ENCODE peak calls at places on chromosomes 12 and 14, in six cellular contexts. E is gastrocnemius medialis, R is AG04450, J is colonic mucosa, K is osteocyte, O is Caco-2. Q is an unnamed sample.

GRCh38 chr14:74720526-74720925 is 7.6 kb downstream of the FCF1 start:
- DNase-seq in E (no peak), R (peak), J (no peak), K (no peak), O (no peak), Q (no peak)

GRCh38 chr12:64895541-64895940 is 71.1 kb downstream of the TBC1D30 start:
- DNase-seq in E (no peak), R (no peak), J (no peak), K (no peak), O (no peak), Q (no peak)

GRCh38 chr12:11765421-11765816 is 115.9 kb downstream of the ETV6 start:
- DNase-seq in E (no peak), R (no peak), J (no peak), K (no peak), O (no peak), Q (no peak)

GRCh38 chr12:90112668-90113067 is 404.0 kb upstream of the ATP2B1 start:
- DNase-seq in E (no peak), R (no peak), J (no peak), K (no peak), O (no peak), Q (no peak)

GRCh38 chr12:87815738-87816137 is 213.5 kb downstream of the C12orf50 start:
- DNase-seq in E (no peak), R (no peak), J (no peak), K (no peak), O (no peak), Q (no peak)

GRCh38 chr14:96268426-96269358 is 12.7 kb downstream of the BDKRB1 start:
- DNase-seq in E (no peak), R (peak), J (peak), K (peak), O (no peak), Q (peak)

GRCh38 chr14:32560213-32560857 is 231.2 kb downstream of the AKAP6 start:
- DNase-seq in E (peak), R (peak), J (peak), K (no peak), O (peak), Q (no peak)

GRCh38 chr12:27868165-27868564 is 88.1 kb upstream of the MANSC4 start:
- DNase-seq in E (no peak), R (peak), J (no peak), K (no peak), O (no peak), Q (no peak)

GRCh38 chr12:93991882-93992415 is 156.4 kb upstream of the PLXNC1 start:
- DNase-seq in E (no peak), R (no peak), J (no peak), K (no peak), O (no peak), Q (no peak)

GRCh38 chr14:95037273-95037672 is 120.1 kb downstream of the DICER1 start:
- DNase-seq in E (no peak), R (no peak), J (no peak), K (peak), O (no peak), Q (peak)

GRCh38 chr14:72513994-72514659 is 379.8 kb downstream of the DPF3 start:
- DNase-seq in E (no peak), R (peak), J (no peak), K (peak), O (peak), Q (no peak)

GRCh38 chr12:55515696-55516095 is 23.5 kb downstream of the OR6C68 start:
- DNase-seq in E (no peak), R (no peak), J (no peak), K (no peak), O (peak), Q (no peak)

GRCh38 chr14:50666772-50667490 is 1.2 kb downstream of the SAV1 start:
- DNase-seq in E (peak), R (no peak), J (peak), K (no peak), O (peak), Q (no peak)

GRCh38 chr14:89501381-89501780 is 84.3 kb upstream of the FOXN3 start:
- DNase-seq in E (no peak), R (no peak), J (no peak), K (no peak), O (no peak), Q (no peak)

GRCh38 chr12:52980096-52980694 is 26.1 kb upstream of the EIF4B start:
- DNase-seq in E (no peak), R (no peak), J (no peak), K (no peak), O (no peak), Q (no peak)

GRCh38 chr14:77286554-77286953 is 15.5 kb upstream of the NGB start:
- DNase-seq in E (no peak), R (no peak), J (no peak), K (no peak), O (no peak), Q (no peak)

GRCh38 chr12:69026341-69026740 is 93.4 kb upstream of the CPM start:
- DNase-seq in E (no peak), R (no peak), J (no peak), K (no peak), O (no peak), Q (no peak)

GRCh38 chr12:103495158-103495782 is 498 bp downstream of the C12orf42 start:
- DNase-seq in E (no peak), R (no peak), J (peak), K (no peak), O (no peak), Q (peak)

GRCh38 chr14:84001023-84001422 is 1528.9 kb upstream of the FLRT2 start:
- DNase-seq in E (no peak), R (no peak), J (no peak), K (no peak), O (no peak), Q (no peak)

GRCh38 chr14:84003316-84003715 is 1526.6 kb upstream of the FLRT2 start:
- DNase-seq in E (no peak), R (no peak), J (no peak), K (no peak), O (no peak), Q (no peak)

GRCh38 chr14:84006643-84007137 is 1523.3 kb upstream of the FLRT2 start:
- DNase-seq in E (no peak), R (no peak), J (no peak), K (no peak), O (no peak), Q (no peak)
- TF ChIP-seq CTCF in E (no peak), R (no peak), J (no peak), K (peak), O (no peak), Q (no peak)

DNA sequence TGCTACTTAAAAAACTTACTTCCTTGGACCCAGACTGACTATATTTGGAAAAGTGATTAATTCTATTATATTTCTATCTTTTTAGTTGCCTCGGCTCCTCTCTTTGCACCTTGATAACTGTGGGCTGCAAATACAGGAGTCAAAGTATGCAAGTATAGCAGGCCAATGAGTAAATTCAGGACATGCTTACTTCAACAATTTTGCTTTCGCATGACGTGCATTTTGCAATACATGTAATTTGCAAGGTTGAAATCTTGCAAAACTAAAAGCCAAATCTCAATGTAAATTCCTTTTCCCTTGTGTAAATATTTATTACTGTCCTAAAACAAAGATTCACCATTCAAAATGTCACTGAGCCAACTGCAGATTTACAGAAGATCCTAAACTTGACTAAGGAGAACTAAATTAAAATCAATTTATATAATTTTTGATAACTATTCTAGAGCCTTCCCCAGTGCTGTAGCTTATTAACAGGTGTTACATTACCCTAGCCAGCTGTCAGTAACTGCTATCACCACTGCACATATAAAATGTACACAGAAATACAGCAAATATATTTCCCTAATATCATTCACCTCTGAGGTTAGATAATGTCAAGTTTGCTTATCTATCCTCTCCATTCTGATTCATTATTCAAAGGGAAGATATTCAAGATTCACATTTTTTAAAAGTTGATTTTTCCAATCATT is 1069.5 kb downstream of the TRHDE start:
- DNase-seq in E (no peak), R (no peak), J (no peak), K (no peak), O (no peak), Q (no peak)
- TF ChIP-seq CTCF in E (no peak), R (no peak), J (no peak), K (no peak), O (no peak), Q (no peak)

GRCh38 chr14:53947452-53948180 is 9.0 kb downstream of the BMP4 start:
- DNase-seq in E (no peak), R (no peak), J (no peak), K (no peak), O (no peak), Q (no peak)

GRCh38 chr14:53943751-53944083 is 12.9 kb downstream of the BMP4 start:
- DNase-seq in E (no peak), R (no peak), J (no peak), K (no peak), O (no peak), Q (no peak)

GRCh38 chr14:53946071-53946403 is 10.6 kb downstream of the BMP4 start:
- DNase-seq in E (no peak), R (no peak), J (no peak), K (no peak), O (no peak), Q (no peak)

GRCh38 chr14:53946404-53947400 is 9.9 kb downstream of the BMP4 start:
- DNase-seq in E (no peak), R (no peak), J (no peak), K (no peak), O (no peak), Q (no peak)

DNA sequence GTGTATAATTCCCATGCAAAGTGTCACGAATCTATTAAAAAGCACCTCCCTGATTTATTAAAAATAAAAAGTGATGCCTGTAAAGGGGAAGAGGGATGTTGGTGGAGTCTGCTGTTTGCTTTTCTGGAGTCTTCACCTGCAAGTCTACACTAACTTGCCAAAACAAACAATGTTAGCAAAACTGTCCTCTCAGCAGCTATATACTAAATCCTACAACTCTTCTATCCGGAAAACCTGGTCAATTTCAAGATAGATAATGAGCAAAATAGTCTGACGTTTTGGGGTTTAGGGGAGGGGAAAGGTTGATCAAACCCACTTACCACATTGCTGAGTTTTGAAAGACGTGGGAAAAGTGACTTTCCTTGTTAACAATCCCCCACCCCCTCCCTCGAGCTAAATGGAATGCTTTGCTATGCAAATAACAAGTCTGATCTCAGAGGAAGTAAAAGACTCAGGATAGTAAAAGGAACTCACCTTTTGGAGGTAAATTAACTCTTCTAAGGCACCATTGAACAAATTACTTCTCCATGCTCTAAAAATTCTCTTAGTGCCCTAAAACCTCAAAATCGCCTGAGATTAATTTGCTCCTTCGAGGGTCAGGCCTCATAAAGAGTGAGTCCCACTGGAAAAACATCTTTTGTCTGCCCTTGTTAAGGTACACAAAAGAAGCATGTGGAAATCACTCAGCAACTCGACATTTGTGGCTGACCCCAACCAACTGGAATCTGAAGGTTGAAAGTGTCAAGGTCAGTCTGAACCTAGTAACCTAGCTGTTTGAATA is 13.5 kb downstream of the BMP4 start:
- DNase-seq in E (no peak), R (no peak), J (no peak), K (no peak), O (peak), Q (no peak)
- TF ChIP-seq CTCF in E (no peak), R (no peak), J (no peak), K (no peak), O (no peak), Q (no peak)

GRCh38 chr12:3489057-3489456 is 1.9 kb upstream of the PRMT8 start:
- DNase-seq in E (no peak), R (no peak), J (no peak), K (no peak), O (no peak), Q (no peak)

GRCh38 chr12:3490848-3491382 is at the start of gene PRMT8:
- DNase-seq in E (no peak), R (no peak), J (no peak), K (no peak), O (peak), Q (no peak)

GRCh38 chr12:3492868-3493224 is 1.8 kb downstream of the PRMT8 start:
- DNase-seq in E (no peak), R (no peak), J (no peak), K (no peak), O (no peak), Q (no peak)

GRCh38 chr12:3493225-3494049 is 2.4 kb downstream of the PRMT8 start:
- DNase-seq in E (no peak), R (no peak), J (no peak), K (no peak), O (no peak), Q (no peak)

DNA sequence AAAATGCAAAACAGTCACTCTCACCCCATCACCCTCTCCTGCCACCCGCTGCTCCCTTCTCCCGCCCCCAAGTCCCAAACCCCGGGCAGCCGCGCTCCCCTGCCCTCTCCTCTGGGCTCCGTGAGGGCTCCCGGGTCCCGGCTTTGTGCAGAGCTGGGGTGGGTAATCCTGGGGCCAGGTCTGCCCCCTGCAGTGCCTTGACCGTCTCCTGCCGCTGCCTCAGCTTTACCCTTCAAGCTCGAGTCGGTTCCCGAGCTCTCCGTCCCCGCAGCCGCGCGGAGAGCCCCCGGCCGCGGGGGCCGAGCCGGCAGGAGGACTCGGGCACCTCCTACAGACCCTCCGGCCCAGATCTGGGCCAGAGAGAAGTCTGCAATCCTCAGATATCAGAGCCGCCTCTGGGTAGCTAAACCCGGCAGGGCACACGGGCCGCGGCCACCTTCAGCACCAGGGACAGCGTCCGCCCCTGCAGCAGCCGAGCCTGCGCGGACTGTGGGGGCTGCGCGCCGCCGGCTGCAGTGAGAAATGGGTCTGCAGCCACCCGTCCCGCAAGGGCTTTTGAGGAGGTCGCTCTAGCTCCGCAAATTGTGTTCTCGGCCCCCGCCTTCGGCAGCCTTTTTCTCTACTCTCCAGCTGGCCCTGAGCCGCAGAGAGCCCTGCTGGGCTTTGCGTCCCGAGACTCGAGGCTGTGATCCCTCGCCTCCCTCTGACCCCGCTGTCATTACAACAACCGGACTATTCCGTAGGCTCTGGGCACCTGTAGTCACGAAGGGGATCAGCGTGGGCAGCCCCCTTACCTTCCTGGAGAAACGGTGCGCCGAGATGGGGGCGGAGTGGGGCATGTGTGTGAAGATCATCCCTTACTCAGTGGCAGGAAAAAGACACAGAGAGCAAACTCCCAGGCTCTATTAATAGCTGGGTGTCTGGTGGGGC is 1.2 kb downstream of the PRMT8 start:
- DNase-seq in E (no peak), R (peak), J (no peak), K (no peak), O (peak), Q (peak)
- TF ChIP-seq CTCF in E (no peak), R (no peak), J (no peak), K (no peak), O (no peak), Q (no peak)

DNA sequence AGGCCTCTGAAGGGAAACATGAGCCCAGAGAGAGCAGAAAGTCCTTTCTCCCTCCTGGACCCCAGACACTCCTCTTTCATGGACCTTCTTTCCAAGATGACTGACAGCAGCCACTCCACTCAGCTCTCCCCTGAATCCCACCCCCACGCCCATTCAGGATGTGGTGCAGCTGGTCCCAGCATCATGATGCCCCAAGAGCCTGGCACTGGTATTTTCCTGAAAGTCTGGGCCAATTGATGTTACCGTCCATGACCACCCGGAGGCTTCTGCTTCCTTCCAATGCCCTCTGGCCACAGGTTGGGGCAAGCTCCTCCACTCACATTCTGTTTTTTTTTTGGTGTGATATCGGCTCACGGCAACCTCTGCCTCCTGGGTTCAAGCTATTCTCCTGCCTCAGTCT is 112.6 kb downstream of the CALM1 start:
- DNase-seq in E (no peak), R (no peak), J (no peak), K (no peak), O (no peak), Q (no peak)
- TF ChIP-seq CTCF in E (no peak), R (no peak), J (no peak), K (no peak), O (no peak), Q (peak)

GRCh38 chr14:28294834-28295440 is 471.6 kb upstream of the FOXG1 start:
- DNase-seq in E (no peak), R (no peak), J (no peak), K (no peak), O (peak), Q (no peak)
- TF ChIP-seq CTCF in E (no peak), R (no peak), J (no peak), K (peak), O (peak), Q (peak)

DNA sequence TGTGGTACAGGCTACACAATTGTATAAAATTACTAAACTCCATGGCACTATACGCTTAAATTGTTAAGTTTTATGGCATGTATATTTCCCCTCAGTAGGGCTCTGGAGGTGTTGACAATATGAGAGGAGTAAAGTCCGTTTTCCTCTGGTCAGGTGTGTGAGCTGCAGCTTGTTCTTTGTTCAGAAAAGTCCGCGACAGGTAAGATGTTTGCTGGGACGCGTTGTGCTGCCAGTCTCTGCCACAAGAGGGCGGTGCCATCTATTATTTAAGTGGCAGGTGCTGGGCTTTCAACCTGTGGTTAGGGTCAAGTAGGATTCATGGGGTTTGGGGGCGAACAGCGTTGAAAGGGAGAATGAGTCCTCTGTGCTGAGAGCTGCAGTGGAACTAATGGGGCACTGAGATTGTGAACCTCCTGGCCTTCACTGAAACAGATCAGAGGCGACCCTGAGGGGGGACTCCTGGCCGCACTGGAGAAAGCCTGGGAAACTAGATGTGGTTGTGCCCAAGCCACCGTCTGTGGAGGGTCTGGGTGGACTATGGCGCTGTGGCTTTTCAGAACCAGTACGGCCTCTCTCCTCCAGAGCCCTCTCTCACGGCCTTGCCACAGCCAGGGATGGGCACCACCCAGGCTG is 179.0 kb downstream of the SLC15A4 start:
- DNase-seq in E (no peak), R (no peak), J (peak), K (no peak), O (peak), Q (no peak)
- TF ChIP-seq CTCF in E (peak), R (no peak), J (peak), K (peak), O (peak), Q (peak)

GRCh38 chr14:30443368-30444007 is 115.5 kb upstream of the G2E3 start:
- DNase-seq in E (no peak), R (no peak), J (no peak), K (no peak), O (peak), Q (no peak)
- TF ChIP-seq CTCF in E (peak), R (peak), J (peak), K (peak), O (peak), Q (peak)

Q was measured in type B pancreatic cell.